ENCODE peak calls at places on chromosomes 3 and 15, in nine cellular contexts. One of them, this sample, is unnamed.
A peak's percentile ranks its signal among the peaks of the same experiment; 100 is the strongest.

GRCh38 chr3:41129731-41130130 is 69.6 kb upstream of the CTNNB1 start:
- DNase-seq in activated CD4-positive, CD25-positive, alpha-beta regulatory T cell: no peak
- DNase-seq in transverse colon: no peak
- DNase-seq in stimulated activated CD4-positive, alpha-beta T cell treated with anti-CD3 and anti-CD28 coated beads, Interleukin-1b, Interleukin-23, amount 100 ng/mL, for 24 hours: no peak
- DNase-seq in NCI-H748 treated with DMSO at 0.1 percent for 48 hours: no peak
- DNase-seq in RWPE1: peak; percentile 5
- DNase-seq in nucleus accumbens: no peak
- DNase-seq in ovary: no peak
- DNase-seq in NCI-H1694: no peak
- DNase-seq in this sample: no peak

GRCh38 chr3:152046280-152046679 is 172.8 kb downstream of the SUCNR1 start:
- DNase-seq in RWPE1: no peak
- DNase-seq in transverse colon: no peak
- DNase-seq in ovary: no peak
- DNase-seq in NCI-H748 treated with DMSO at 0.1 percent for 48 hours: no peak
- DNase-seq in nucleus accumbens: no peak
- DNase-seq in NCI-H1694: no peak
- DNase-seq in activated CD4-positive, CD25-positive, alpha-beta regulatory T cell: no peak
- DNase-seq in stimulated activated CD4-positive, alpha-beta T cell treated with anti-CD3 and anti-CD28 coated beads, Interleukin-1b, Interleukin-23, amount 100 ng/mL, for 24 hours: no peak
- DNase-seq in this sample: no peak

GRCh38 chr3:151926956-151927355 is 53.5 kb downstream of the SUCNR1 start:
- DNase-seq in nucleus accumbens: no peak
- DNase-seq in RWPE1: peak; percentile 50
- DNase-seq in stimulated activated CD4-positive, alpha-beta T cell treated with anti-CD3 and anti-CD28 coated beads, Interleukin-1b, Interleukin-23, amount 100 ng/mL, for 24 hours: no peak
- DNase-seq in activated CD4-positive, CD25-positive, alpha-beta regulatory T cell: no peak
- DNase-seq in transverse colon: no peak
- DNase-seq in NCI-H1694: peak; percentile 18
- DNase-seq in ovary: no peak
- DNase-seq in NCI-H748 treated with DMSO at 0.1 percent for 48 hours: no peak
- DNase-seq in this sample: no peak

GRCh38 chr15:90393040-90393439 is 5.0 kb downstream of the IQGAP1 start:
- DNase-seq in NCI-H1694: no peak
- DNase-seq in transverse colon: no peak
- DNase-seq in NCI-H748 treated with DMSO at 0.1 percent for 48 hours: no peak
- DNase-seq in ovary: no peak
- DNase-seq in stimulated activated CD4-positive, alpha-beta T cell treated with anti-CD3 and anti-CD28 coated beads, Interleukin-1b, Interleukin-23, amount 100 ng/mL, for 24 hours: no peak
- DNase-seq in nucleus accumbens: no peak
- DNase-seq in activated CD4-positive, CD25-positive, alpha-beta regulatory T cell: no peak
- DNase-seq in RWPE1: no peak
- DNase-seq in this sample: no peak

GRCh38 chr15:40096094-40096876 is 12.4 kb downstream of the BMF start:
- DNase-seq in transverse colon: no peak
- DNase-seq in NCI-H1694: no peak
- DNase-seq in ovary: no peak
- DNase-seq in activated CD4-positive, CD25-positive, alpha-beta regulatory T cell: no peak
- DNase-seq in nucleus accumbens: no peak
- DNase-seq in NCI-H748 treated with DMSO at 0.1 percent for 48 hours: no peak
- DNase-seq in stimulated activated CD4-positive, alpha-beta T cell treated with anti-CD3 and anti-CD28 coated beads, Interleukin-1b, Interleukin-23, amount 100 ng/mL, for 24 hours: no peak
- DNase-seq in RWPE1: no peak
- DNase-seq in this sample: no peak

GRCh38 chr15:77004189-77004588 is 9.3 kb downstream of the PSTPIP1 start:
- DNase-seq in NCI-H748 treated with DMSO at 0.1 percent for 48 hours: no peak
- DNase-seq in stimulated activated CD4-positive, alpha-beta T cell treated with anti-CD3 and anti-CD28 coated beads, Interleukin-1b, Interleukin-23, amount 100 ng/mL, for 24 hours: no peak
- DNase-seq in ovary: no peak
- DNase-seq in NCI-H1694: no peak
- DNase-seq in activated CD4-positive, CD25-positive, alpha-beta regulatory T cell: no peak
- DNase-seq in nucleus accumbens: no peak
- DNase-seq in RWPE1: no peak
- DNase-seq in transverse colon: peak; percentile 43
- DNase-seq in this sample: no peak

GRCh38 chr3:51637941-51638471 is 33.0 kb upstream of the TEX264 start:
- DNase-seq in stimulated activated CD4-positive, alpha-beta T cell treated with anti-CD3 and anti-CD28 coated beads, Interleukin-1b, Interleukin-23, amount 100 ng/mL, for 24 hours: no peak
- DNase-seq in NCI-H1694: peak; percentile 10
- DNase-seq in ovary: no peak
- DNase-seq in NCI-H748 treated with DMSO at 0.1 percent for 48 hours: no peak
- DNase-seq in RWPE1: peak; percentile 63
- DNase-seq in activated CD4-positive, CD25-positive, alpha-beta regulatory T cell: no peak
- DNase-seq in nucleus accumbens: no peak
- DNase-seq in transverse colon: peak; percentile 35
- DNase-seq in this sample: no peak

GRCh38 chr15:65110676-65111292 is 4.2 kb downstream of the UBAP1L start:
- DNase-seq in activated CD4-positive, CD25-positive, alpha-beta regulatory T cell: no peak
- DNase-seq in RWPE1: no peak
- DNase-seq in ovary: no peak
- DNase-seq in transverse colon: no peak
- DNase-seq in nucleus accumbens: no peak
- DNase-seq in NCI-H748 treated with DMSO at 0.1 percent for 48 hours: no peak
- DNase-seq in stimulated activated CD4-positive, alpha-beta T cell treated with anti-CD3 and anti-CD28 coated beads, Interleukin-1b, Interleukin-23, amount 100 ng/mL, for 24 hours: no peak
- DNase-seq in NCI-H1694: no peak
- DNase-seq in this sample: no peak

GRCh38 chr3:14431928-14432834 is 29.8 kb downstream of the SLC6A6 start:
- DNase-seq in stimulated activated CD4-positive, alpha-beta T cell treated with anti-CD3 and anti-CD28 coated beads, Interleukin-1b, Interleukin-23, amount 100 ng/mL, for 24 hours: peak; percentile 82
- DNase-seq in activated CD4-positive, CD25-positive, alpha-beta regulatory T cell: peak; percentile 90
- DNase-seq in transverse colon: peak; percentile 93
- DNase-seq in ovary: no peak
- DNase-seq in NCI-H748 treated with DMSO at 0.1 percent for 48 hours: no peak
- DNase-seq in RWPE1: peak; percentile 75
- DNase-seq in nucleus accumbens: peak; percentile 80
- DNase-seq in NCI-H1694: peak; percentile 24
- DNase-seq in this sample: no peak

GRCh38 chr15:63288778-63289378 is 11.5 kb downstream of the APH1B start:
- DNase-seq in transverse colon: no peak
- DNase-seq in RWPE1: peak; percentile 82
- DNase-seq in NCI-H1694: peak; percentile 48
- DNase-seq in activated CD4-positive, CD25-positive, alpha-beta regulatory T cell: no peak
- DNase-seq in stimulated activated CD4-positive, alpha-beta T cell treated with anti-CD3 and anti-CD28 coated beads, Interleukin-1b, Interleukin-23, amount 100 ng/mL, for 24 hours: no peak
- DNase-seq in NCI-H748 treated with DMSO at 0.1 percent for 48 hours: peak; percentile 29
- DNase-seq in nucleus accumbens: no peak
- DNase-seq in ovary: no peak
- DNase-seq in this sample: no peak

GRCh38 chr3:35954365-35954764 is 315.0 kb downstream of the ARPP21 start:
- DNase-seq in NCI-H748 treated with DMSO at 0.1 percent for 48 hours: no peak
- DNase-seq in activated CD4-positive, CD25-positive, alpha-beta regulatory T cell: no peak
- DNase-seq in RWPE1: no peak
- DNase-seq in transverse colon: no peak
- DNase-seq in stimulated activated CD4-positive, alpha-beta T cell treated with anti-CD3 and anti-CD28 coated beads, Interleukin-1b, Interleukin-23, amount 100 ng/mL, for 24 hours: no peak
- DNase-seq in NCI-H1694: no peak
- DNase-seq in nucleus accumbens: no peak
- DNase-seq in ovary: no peak
- DNase-seq in this sample: no peak

GRCh38 chr3:14487086-14487485 is 53.1 kb downstream of the GRIP2 start:
- DNase-seq in transverse colon: no peak
- DNase-seq in NCI-H1694: no peak
- DNase-seq in activated CD4-positive, CD25-positive, alpha-beta regulatory T cell: no peak
- DNase-seq in RWPE1: no peak
- DNase-seq in stimulated activated CD4-positive, alpha-beta T cell treated with anti-CD3 and anti-CD28 coated beads, Interleukin-1b, Interleukin-23, amount 100 ng/mL, for 24 hours: no peak
- DNase-seq in ovary: peak; percentile 19
- DNase-seq in nucleus accumbens: no peak
- DNase-seq in NCI-H748 treated with DMSO at 0.1 percent for 48 hours: no peak
- DNase-seq in this sample: no peak

GRCh38 chr3:161406594-161407555 is 35.6 kb upstream of the SPTSSB start:
- DNase-seq in NCI-H1694: no peak
- DNase-seq in stimulated activated CD4-positive, alpha-beta T cell treated with anti-CD3 and anti-CD28 coated beads, Interleukin-1b, Interleukin-23, amount 100 ng/mL, for 24 hours: no peak
- DNase-seq in ovary: no peak
- DNase-seq in activated CD4-positive, CD25-positive, alpha-beta regulatory T cell: no peak
- DNase-seq in NCI-H748 treated with DMSO at 0.1 percent for 48 hours: no peak
- DNase-seq in RWPE1: no peak
- DNase-seq in nucleus accumbens: no peak
- DNase-seq in transverse colon: no peak
- DNase-seq in this sample: no peak

GRCh38 chr3:51270559-51270958 is 114.5 kb upstream of the MANF start:
- DNase-seq in activated CD4-positive, CD25-positive, alpha-beta regulatory T cell: no peak
- DNase-seq in nucleus accumbens: no peak
- DNase-seq in transverse colon: no peak
- DNase-seq in NCI-H748 treated with DMSO at 0.1 percent for 48 hours: no peak
- DNase-seq in stimulated activated CD4-positive, alpha-beta T cell treated with anti-CD3 and anti-CD28 coated beads, Interleukin-1b, Interleukin-23, amount 100 ng/mL, for 24 hours: no peak
- DNase-seq in NCI-H1694: no peak
- DNase-seq in ovary: no peak
- DNase-seq in RWPE1: no peak
- DNase-seq in this sample: no peak

GRCh38 chr15:44788748-44789147 is 52.4 kb downstream of the TRIM69 start:
- DNase-seq in activated CD4-positive, CD25-positive, alpha-beta regulatory T cell: no peak
- DNase-seq in ovary: no peak
- DNase-seq in transverse colon: no peak
- DNase-seq in NCI-H748 treated with DMSO at 0.1 percent for 48 hours: no peak
- DNase-seq in RWPE1: no peak
- DNase-seq in NCI-H1694: no peak
- DNase-seq in nucleus accumbens: no peak
- DNase-seq in stimulated activated CD4-positive, alpha-beta T cell treated with anti-CD3 and anti-CD28 coated beads, Interleukin-1b, Interleukin-23, amount 100 ng/mL, for 24 hours: peak; percentile 4
- DNase-seq in this sample: no peak

GRCh38 chr3:170840291-170840859 is 29.6 kb downstream of the RPL22L1 start:
- DNase-seq in NCI-H748 treated with DMSO at 0.1 percent for 48 hours: no peak
- DNase-seq in ovary: no peak
- DNase-seq in nucleus accumbens: no peak
- DNase-seq in NCI-H1694: no peak
- DNase-seq in transverse colon: no peak
- DNase-seq in stimulated activated CD4-positive, alpha-beta T cell treated with anti-CD3 and anti-CD28 coated beads, Interleukin-1b, Interleukin-23, amount 100 ng/mL, for 24 hours: no peak
- DNase-seq in RWPE1: no peak
- DNase-seq in activated CD4-positive, CD25-positive, alpha-beta regulatory T cell: no peak
- DNase-seq in this sample: no peak

GRCh38 chr3:72798552-72799195 is 49.6 kb downstream of the SHQ1 start:
- DNase-seq in activated CD4-positive, CD25-positive, alpha-beta regulatory T cell: no peak
- DNase-seq in ovary: no peak
- DNase-seq in NCI-H748 treated with DMSO at 0.1 percent for 48 hours: no peak
- DNase-seq in nucleus accumbens: no peak
- DNase-seq in transverse colon: no peak
- DNase-seq in NCI-H1694: no peak
- DNase-seq in stimulated activated CD4-positive, alpha-beta T cell treated with anti-CD3 and anti-CD28 coated beads, Interleukin-1b, Interleukin-23, amount 100 ng/mL, for 24 hours: no peak
- DNase-seq in RWPE1: no peak
- DNase-seq in this sample: no peak

GRCh38 chr3:112136046-112136445 is 3.0 kb upstream of the GCSAM start:
- DNase-seq in ovary: no peak
- DNase-seq in NCI-H1694: no peak
- DNase-seq in RWPE1: no peak
- DNase-seq in nucleus accumbens: no peak
- DNase-seq in stimulated activated CD4-positive, alpha-beta T cell treated with anti-CD3 and anti-CD28 coated beads, Interleukin-1b, Interleukin-23, amount 100 ng/mL, for 24 hours: no peak
- DNase-seq in NCI-H748 treated with DMSO at 0.1 percent for 48 hours: no peak
- DNase-seq in activated CD4-positive, CD25-positive, alpha-beta regulatory T cell: no peak
- DNase-seq in transverse colon: no peak
- DNase-seq in this sample: no peak

GRCh38 chr3:16181361-16181760 is 6.9 kb downstream of the GALNT15 start:
- DNase-seq in transverse colon: peak; percentile 50
- DNase-seq in stimulated activated CD4-positive, alpha-beta T cell treated with anti-CD3 and anti-CD28 coated beads, Interleukin-1b, Interleukin-23, amount 100 ng/mL, for 24 hours: no peak
- DNase-seq in nucleus accumbens: no peak
- DNase-seq in NCI-H1694: no peak
- DNase-seq in RWPE1: no peak
- DNase-seq in NCI-H748 treated with DMSO at 0.1 percent for 48 hours: no peak
- DNase-seq in activated CD4-positive, CD25-positive, alpha-beta regulatory T cell: no peak
- DNase-seq in ovary: no peak
- DNase-seq in this sample: no peak

This sample was measured in progenitor cell of endocrine pancreas.